ENCODE peak calls at places on chromosomes 13 and 19, in seven cellular contexts. One of them, this sample, is unnamed.

GRCh38 chr13:97254809-97255208 is 32.7 kb downstream of the MBNL2 start:
- DNase-seq in NCI-H524: no peak
- DNase-seq in transverse colon: no peak
- DNase-seq in stomach: no peak
- DNase-seq in activated B cell treated with CpG ODN at 0.5 μM for 24 hours: no peak
- DNase-seq in cardiac fibroblast: peak
- DNase-seq in HEK293T: no peak
- DNase-seq in this sample: no peak

GRCh38 chr19:1776606-1777147 is 23.4 kb downstream of the ONECUT3 start:
- DNase-seq in NCI-H524: no peak
- DNase-seq in transverse colon: no peak
- DNase-seq in stomach: no peak
- DNase-seq in activated B cell treated with CpG ODN at 0.5 μM for 24 hours: no peak
- DNase-seq in cardiac fibroblast: no peak
- DNase-seq in HEK293T: no peak
- DNase-seq in this sample: no peak

GRCh38 chr13:113178070-113178895 is 19.8 kb downstream of the PROZ start:
- DNase-seq in NCI-H524: no peak
- DNase-seq in transverse colon: no peak
- DNase-seq in stomach: no peak
- DNase-seq in activated B cell treated with CpG ODN at 0.5 μM for 24 hours: no peak
- DNase-seq in cardiac fibroblast: peak
- DNase-seq in HEK293T: no peak
- DNase-seq in this sample: no peak

GRCh38 chr13:45615501-45616101 is at the start of gene ERICH6B:
- DNase-seq in NCI-H524: peak
- DNase-seq in transverse colon: no peak
- DNase-seq in stomach: no peak
- DNase-seq in activated B cell treated with CpG ODN at 0.5 μM for 24 hours: no peak
- DNase-seq in cardiac fibroblast: peak
- DNase-seq in HEK293T: no peak
- DNase-seq in this sample: no peak

GRCh38 chr19:55368701-55369563 is 1.3 kb downstream of the IL11 start:
- DNase-seq in NCI-H524: peak
- DNase-seq in transverse colon: no peak
- DNase-seq in stomach: no peak
- DNase-seq in activated B cell treated with CpG ODN at 0.5 μM for 24 hours: no peak
- DNase-seq in cardiac fibroblast: peak
- DNase-seq in HEK293T: no peak
- DNase-seq in this sample: no peak

GRCh38 chr13:51235756-51236564 is 13.8 kb downstream of the FAM124A start:
- DNase-seq in NCI-H524: no peak
- DNase-seq in transverse colon: no peak
- DNase-seq in stomach: no peak
- DNase-seq in activated B cell treated with CpG ODN at 0.5 μM for 24 hours: no peak
- DNase-seq in cardiac fibroblast: no peak
- DNase-seq in HEK293T: no peak
- DNase-seq in this sample: no peak

GRCh38 chr19:32877323-32877912 is 7.9 kb upstream of the SLC7A9 start:
- DNase-seq in NCI-H524: no peak
- DNase-seq in transverse colon: no peak
- DNase-seq in stomach: peak
- DNase-seq in activated B cell treated with CpG ODN at 0.5 μM for 24 hours: no peak
- DNase-seq in cardiac fibroblast: no peak
- DNase-seq in HEK293T: no peak
- DNase-seq in this sample: no peak

GRCh38 chr13:99459101-99459500 is 42.2 kb upstream of the TM9SF2 start:
- DNase-seq in NCI-H524: no peak
- DNase-seq in transverse colon: no peak
- DNase-seq in stomach: no peak
- DNase-seq in activated B cell treated with CpG ODN at 0.5 μM for 24 hours: no peak
- DNase-seq in cardiac fibroblast: no peak
- DNase-seq in HEK293T: no peak
- DNase-seq in this sample: no peak

This sample was measured in colonic mucosa.